ENCODE peak calls at places on chromosomes 12 and 14, in ten cellular contexts. J is GM23248; U is A549; O is stimulated activated CD8-positive, alpha-beta memory T cell treated with anti-CD3 and anti-CD28 coated beads, Interleukin-12 subunit alpha, Interleukin-12 subunit beta, amount 100 ng/mL, for 1 hour; M is ovary; W is effector memory CD4-positive, alpha-beta T cell; V is MV-4-11; T is body of pancreas; C is stimulated activated CD4-positive, alpha-beta T cell treated with anti-CD3 and anti-CD28 coated beads, Interleukin-4, amount 100 ng/mL, for 24 hours; R is epithelial cell of prostate. B is an unnamed sample.

GRCh38 chr12:118058881-118059644 is 1.9 kb downstream of the WSB2 start:
- DNase-seq in J (peak), U (no peak), O (no peak), M (no peak), W (no peak), V (no peak), T (no peak), C (no peak), R (no peak), B (no peak)

GRCh38 chr12:12400793-12401192 is 43.9 kb downstream of the BORCS5 start:
- DNase-seq in J (no peak), U (no peak), O (no peak), M (no peak), W (no peak), V (no peak), T (no peak), C (no peak), R (no peak), B (no peak)

GRCh38 chr14:51507556-51508511 is 143.9 kb upstream of the FRMD6 start:
- DNase-seq in J (peak), U (no peak), O (no peak), M (peak), W (no peak), V (no peak), T (peak), C (no peak), R (no peak), B (no peak)

GRCh38 chr14:52879958-52880357 is 70.9 kb downstream of the FERMT2 start:
- DNase-seq in J (peak), U (no peak), O (no peak), M (no peak), W (no peak), V (no peak), T (no peak), C (no peak), R (no peak), B (no peak)

GRCh38 chr12:111764120-111764821 is 2.5 kb upstream of the ALDH2 start:
- DNase-seq in J (peak), U (no peak), O (no peak), M (no peak), W (no peak), V (no peak), T (no peak), C (no peak), R (no peak), B (no peak)

GRCh38 chr12:103680591-103681065 is 93.6 kb downstream of the STAB2 start:
- DNase-seq in J (peak), U (no peak), O (no peak), M (no peak), W (no peak), V (peak), T (peak), C (no peak), R (no peak), B (no peak)

GRCh38 chr12:7271904-7272303 is 32.0 kb upstream of the ACSM4 start:
- DNase-seq in J (peak), U (no peak), O (no peak), M (no peak), W (no peak), V (no peak), T (no peak), C (no peak), R (no peak), B (no peak)

GRCh38 chr12:98754095-98754494 is 109.0 kb downstream of the APAF1 start:
- DNase-seq in J (peak), U (peak), O (no peak), M (no peak), W (no peak), V (no peak), T (no peak), C (peak), R (peak), B (no peak)

GRCh38 chr12:94172031-94172430 is 23.7 kb downstream of the PLXNC1 start:
- DNase-seq in J (peak), U (no peak), O (no peak), M (no peak), W (no peak), V (peak), T (no peak), C (peak), R (no peak), B (peak)

GRCh38 chr14:68589447-68590232 is 203.2 kb downstream of the ZFP36L1 start:
- DNase-seq in J (peak), U (no peak), O (no peak), M (peak), W (no peak), V (no peak), T (no peak), C (no peak), R (no peak), B (no peak)

B was measured in activated T-helper 9 cell treated with anti-CD3 and anti-CD28 coated beads, Interleukin-2, amount 50 U/mL, for 16 hours.